ENCODE peak calls at places on chromosome 21, in five cellular contexts. L, W, V, A and K are unnamed samples.

GRCh38 chr21:46100426-46100825 is 2.5 kb downstream of the COL6A2 start:
- DNase-seq in L (no peak), W (no peak), V (no peak), A (no peak), K (peak; percentile 27)

GRCh38 chr21:45415188-45415942 is 10.4 kb downstream of the COL18A1 start:
- DNase-seq in W (peak; percentile 64), L (peak; percentile 31), A (no peak), V (no peak), K (no peak)

GRCh38 chr21:31622397-31622796 is 37.1 kb upstream of the SOD1 start:
- DNase-seq in W (no peak), V (no peak), A (no peak), L (no peak), K (no peak)

GRCh38 chr21:45525153-45525909 is 16.9 kb downstream of the SLC19A1 start:
- DNase-seq in V (no peak), A (no peak), W (peak; percentile 64), L (peak; percentile 62), K (no peak)

GRCh38 chr21:15293251-15293650 is 228.5 kb upstream of the NRIP1 start:
- DNase-seq in A (peak; percentile 17), W (no peak), L (no peak), V (peak; percentile 15), K (no peak)

GRCh38 chr21:29875873-29876272 is 63.9 kb downstream of the GRIK1 start:
- DNase-seq in A (no peak), L (no peak), W (no peak), V (no peak), K (no peak)

GRCh38 chr21:44867999-44868700 is 5.3 kb downstream of the PTTG1IP start:
- DNase-seq in L (peak; percentile 46), V (no peak), W (no peak), A (no peak), K (no peak)

GRCh38 chr21:26977741-26978140 is 10.9 kb upstream of the ADAMTS5 start:
- DNase-seq in A (no peak), W (no peak), L (no peak), V (no peak), K (no peak)

GRCh38 chr21:37636152-37636860 is 269.7 kb downstream of the DYRK1A start:
- DNase-seq in V (no peak), W (no peak), L (no peak), A (peak; percentile 50), K (no peak)

GRCh38 chr21:16551101-16551695 is 821.4 kb downstream of the USP25 start:
- DNase-seq in W (no peak), V (no peak), A (no peak), L (no peak), K (no peak)

GRCh38 chr21:21290751-21291150 is 292.5 kb downstream of the NCAM2 start:
- DNase-seq in L (no peak), A (no peak), W (no peak), V (no peak), K (no peak)

GRCh38 chr21:21973806-21974205 is 975.6 kb downstream of the NCAM2 start:
- DNase-seq in A (no peak), L (no peak), V (no peak), W (no peak), K (no peak)

GRCh38 chr21:28885853-28886177 is 106.9 kb downstream of the LTN1 start:
- DNase-seq in A (no peak), W (no peak), V (no peak), L (no peak), K (no peak)

GRCh38 chr21:10640446-10640845 is 119.1 kb downstream of the TPTE start:
- DNase-seq in W (no peak), A (no peak), L (no peak), V (no peak), K (no peak)

GRCh38 chr21:17482928-17483327 is 29.9 kb upstream of the CXADR start:
- DNase-seq in A (no peak), V (no peak), L (no peak), W (no peak), K (no peak)

GRCh38 chr21:30227128-30227527 is 11.2 kb upstream of the CLDN8 start:
- DNase-seq in A (no peak), V (no peak), L (no peak), W (no peak), K (no peak)

GRCh38 chr21:18549214-18549905 is 145.8 kb upstream of the TMPRSS15 start:
- DNase-seq in L (no peak), V (no peak), A (no peak), W (no peak), K (no peak)

GRCh38 chr21:32237021-32237420 is 41.8 kb downstream of the MIS18A start:
- DNase-seq in L (no peak), W (no peak), A (no peak), V (no peak), K (no peak)

GRCh38 chr21:38661296-38662223 is 144.2 kb upstream of the ETS2 start:
- DNase-seq in V (no peak), L (peak; percentile 56), W (peak; percentile 80), A (no peak), K (no peak)

GRCh38 chr21:29248124-29248523 is 50.6 kb upstream of the BACH1 start:
- DNase-seq in V (no peak), L (no peak), W (no peak), A (no peak), K (no peak)

GRCh38 chr21:14547834-14548513 is 1.9 kb upstream of the SAMSN1 start:
- DNase-seq in W (no peak), L (no peak), A (no peak), V (no peak), K (no peak)

GRCh38 chr21:26438976-26439375 is 134.1 kb downstream of the CYYR1 start:
- DNase-seq in W (no peak), V (no peak), L (no peak), A (no peak), K (no peak)

GRCh38 chr21:29334717-29335428 is 36.2 kb downstream of the BACH1 start:
- DNase-seq in A (no peak), W (no peak), L (no peak), V (no peak), K (no peak)

DNA sequence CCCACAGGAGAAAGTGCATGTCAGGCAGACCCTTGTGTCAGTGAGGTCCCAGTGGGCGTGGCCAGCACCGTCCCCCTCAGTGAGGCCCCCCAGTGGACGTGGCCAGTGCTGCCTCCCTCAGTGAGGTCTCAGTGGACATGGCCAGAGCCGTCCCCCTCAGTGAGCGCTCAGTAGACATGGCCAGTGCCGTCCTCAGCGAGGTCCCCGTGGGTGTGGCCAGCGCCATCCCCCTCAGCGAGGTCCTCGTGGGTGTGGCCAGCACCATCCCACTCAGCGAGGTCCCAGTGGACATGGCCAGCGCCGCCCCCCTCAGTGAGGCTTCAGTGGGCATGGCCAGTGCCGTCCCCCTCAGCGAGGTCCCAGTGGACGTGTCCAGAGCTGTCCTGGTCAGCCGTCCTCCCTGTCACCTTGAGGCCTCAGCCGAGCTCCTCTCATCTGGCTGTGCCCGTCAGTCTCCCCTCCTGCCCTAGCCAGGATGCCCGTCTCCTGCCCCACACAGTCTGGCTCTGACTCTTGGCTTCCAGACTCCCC is 35.5 kb downstream of the PDE9A start:
- DNase-seq in V (no peak), A (no peak), W (no peak), L (no peak), K (no peak)
- TF ChIP-seq CTCF in V (no peak), A (no peak), W (no peak), L (no peak), K (no peak)

DNA sequence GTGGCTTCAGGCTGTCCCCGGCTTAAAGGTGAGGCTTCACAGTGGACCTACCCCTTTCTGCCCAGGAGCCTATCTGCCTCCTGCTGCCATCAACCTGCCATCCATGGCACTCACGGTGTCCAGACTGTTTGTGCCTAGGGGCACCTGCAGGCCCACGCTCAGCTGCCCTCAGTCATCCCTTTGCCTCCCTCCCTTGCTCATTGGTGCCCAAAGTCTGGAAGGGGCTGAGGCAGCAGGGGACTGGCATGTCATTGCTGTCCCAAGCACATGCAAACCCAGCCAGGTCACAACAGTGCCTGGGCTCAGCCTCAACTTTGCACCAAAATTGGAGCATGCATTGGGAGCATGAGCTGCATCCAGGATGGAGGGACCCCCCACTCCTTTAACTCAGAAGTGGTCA is 1142.7 kb upstream of the NCAM2 start:
- DNase-seq in A (no peak), W (no peak), V (no peak), L (no peak), K (no peak)
- H3K4me3 ChIP-seq in A (no peak overlapping the region), W (no peak overlapping the region), V (no peak overlapping the region), L (no peak overlapping the region), K (no peak overlapping the region)

DNA sequence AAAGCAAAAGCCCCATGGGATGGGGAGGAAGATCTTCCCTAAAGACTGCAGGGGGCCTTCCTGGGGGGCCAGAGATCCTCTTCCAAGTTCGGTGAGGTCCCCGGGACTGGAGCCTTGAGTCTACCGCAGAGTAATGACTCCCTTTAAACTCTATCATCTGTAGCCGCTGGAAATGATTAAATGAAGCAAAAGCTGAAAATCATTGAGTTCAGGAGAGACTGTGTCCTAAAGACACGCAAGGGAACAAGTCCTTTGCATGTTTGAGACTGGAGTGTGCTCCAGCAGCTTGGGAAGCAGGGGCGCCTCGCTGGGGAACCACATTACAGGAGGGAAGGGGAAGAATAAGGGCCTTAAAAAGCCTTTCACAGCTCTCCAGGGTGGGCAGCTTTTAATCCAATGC is 70.2 kb downstream of the WDR4 start:
- DNase-seq in W (no peak), V (no peak), A (no peak), L (no peak), K (no peak)
- H3K27ac ChIP-seq in W (no peak overlapping the region), V (no peak overlapping the region), A (no peak overlapping the region), L (no peak overlapping the region), K (no peak overlapping the region)

GRCh38 chr21:33377221-33377620 is 26.0 kb upstream of the IFNGR2 start:
- DNase-seq in W (peak; percentile 3), L (no peak), A (no peak), V (no peak), K (no peak)

GRCh38 chr21:33374874-33375644 is 28.2 kb upstream of the IFNGR2 start:
- DNase-seq in A (no peak), V (no peak), L (no peak), W (no peak), K (no peak)

GRCh38 chr21:33372582-33372981 is 30.6 kb upstream of the IFNGR2 start:
- DNase-seq in L (no peak), V (no peak), W (peak; percentile 35), A (no peak), K (no peak)

GRCh38 chr21:33373451-33373850 is 29.8 kb upstream of the IFNGR2 start:
- DNase-seq in V (no peak), A (no peak), L (no peak), W (peak; percentile 17), K (peak; percentile 40)

DNA sequence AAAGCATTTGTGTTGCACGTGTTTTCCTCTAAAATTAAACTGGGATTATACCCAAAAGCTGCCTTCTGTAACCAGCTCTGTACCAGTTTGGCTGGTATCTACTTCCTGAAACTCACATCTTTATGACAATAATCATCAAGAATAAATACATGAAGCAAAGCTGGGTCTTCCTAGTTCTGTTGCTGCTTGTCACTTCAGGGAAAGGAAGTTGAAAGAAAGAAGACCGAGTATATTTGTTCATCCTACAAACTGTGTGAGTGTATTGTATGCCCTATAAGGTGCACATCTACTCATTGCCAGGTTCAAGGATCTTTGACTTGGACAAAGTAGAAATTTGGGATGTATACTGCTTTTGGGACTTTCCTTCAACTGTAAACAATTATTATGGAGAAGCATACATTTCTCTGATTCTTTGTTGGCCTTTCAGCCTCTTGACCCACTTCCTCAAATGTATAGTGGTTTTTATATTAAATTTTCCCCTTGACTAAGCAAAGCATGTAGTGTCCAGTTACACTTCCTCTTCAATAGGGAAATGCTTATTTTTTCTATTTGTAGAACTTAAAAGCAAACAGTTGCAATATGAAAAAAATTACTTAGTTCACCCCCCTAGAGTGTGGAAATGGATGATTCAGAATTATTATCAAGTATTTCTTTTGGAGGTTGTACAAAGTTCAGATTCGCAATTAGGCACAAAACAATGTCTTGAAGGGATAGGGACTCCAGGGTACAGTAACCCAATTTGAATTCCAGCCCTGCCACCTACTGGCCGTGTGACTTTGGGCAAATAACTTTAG is 28.9 kb upstream of the IFNGR2 start:
- DNase-seq in A (peak; percentile 25), V (peak; percentile 53), W (peak; percentile 49), L (no peak), K (peak; percentile 53)
- TF ChIP-seq CTCF in A (peak; percentile 67), V (no peak), W (peak; percentile 30), L (peak; percentile 52), K (peak; percentile 38)